ENCODE peak calls at places on chromosomes 7 and 10, in seven cellular contexts. P is GM20000, E is GM10248, O is AG10803, T is GM23338, U is natural killer cell, I is tibial nerve. J is an unnamed sample.

GRCh38 chr7:128174391-128174790 is 66.7 kb upstream of the LEP start:
- DNase-seq in I (no peak), E (no peak), U (no peak), P (no peak), T (no peak), O (no peak), J (no peak)

GRCh38 chr7:41732279-41733062 is 29.6 kb upstream of the INHBA start:
- DNase-seq in O (peak), T (peak), E (no peak), I (no peak), U (no peak), P (no peak), J (peak)

GRCh38 chr7:149414745-149415390 is 46.0 kb downstream of the ZNF777 start:
- DNase-seq in I (peak), O (peak), T (peak), P (no peak), E (no peak), U (peak), J (no peak)

GRCh38 chr7:25171071-25171470 is 46.0 kb upstream of the CYCS start:
- DNase-seq in E (no peak), I (no peak), U (no peak), O (no peak), P (no peak), T (no peak), J (no peak)

GRCh38 chr7:115153770-115154468 is 232.0 kb downstream of the MDFIC start:
- DNase-seq in E (no peak), I (no peak), T (no peak), P (no peak), U (no peak), O (no peak), J (no peak)

GRCh38 chr10:78927257-78927995 is 141.3 kb upstream of the ZMIZ1 start:
- DNase-seq in T (no peak), U (no peak), I (no peak), E (no peak), P (no peak), O (no peak), J (peak)

GRCh38 chr7:46996972-46997371 is 584.9 kb downstream of the TNS3 start:
- DNase-seq in I (no peak), T (no peak), U (no peak), P (no peak), E (no peak), O (no peak), J (no peak)

GRCh38 chr10:102196893-102197292 is 29.2 kb upstream of the ELOVL3 start:
- DNase-seq in T (no peak), O (no peak), U (no peak), E (peak), I (no peak), P (peak), J (no peak)

GRCh38 chr10:69842020-69842419 is 40.3 kb downstream of the COL13A1 start:
- DNase-seq in O (no peak), T (no peak), U (no peak), I (no peak), P (no peak), E (no peak), J (no peak)

GRCh38 chr10:21510218-21511070 is 15.0 kb downstream of the SKIDA1 start:
- DNase-seq in O (no peak), P (peak), T (peak), I (no peak), U (no peak), E (no peak), J (no peak)

GRCh38 chr10:31820794-31821369 is 107.7 kb downstream of the ARHGAP12 start:
- DNase-seq in T (no peak), E (no peak), I (no peak), O (no peak), U (no peak), P (no peak), J (no peak)

GRCh38 chr7:55135462-55135861 is 116.6 kb downstream of the EGFR start:
- DNase-seq in O (no peak), I (no peak), P (no peak), U (no peak), T (no peak), E (no peak), J (no peak)

GRCh38 chr7:17185690-17186070 is 112.8 kb upstream of the AHR start:
- DNase-seq in P (peak), O (peak), E (peak), I (no peak), T (no peak), U (no peak), J (no peak)

GRCh38 chr7:276230-276835 is 13.6 kb upstream of the FOXL3 start:
- DNase-seq in P (no peak), I (no peak), E (no peak), O (no peak), U (no peak), T (no peak), J (no peak)

GRCh38 chr7:155422151-155422550 is 35.8 kb upstream of the EN2 start:
- DNase-seq in U (no peak), P (no peak), O (no peak), I (no peak), E (no peak), T (no peak), J (no peak)

GRCh38 chr7:147245274-147245673 is 1128.7 kb downstream of the CNTNAP2 start:
- DNase-seq in I (peak), P (peak), O (peak), T (peak), U (no peak), E (peak), J (peak)
- TF ChIP-seq CTCF in I (peak), P (peak), O (peak), T (peak), U (peak), E (peak), J (peak)

GRCh38 chr7:18693826-18694225 is 198.3 kb downstream of the HDAC9 start:
- DNase-seq in T (no peak), I (no peak), E (no peak), P (no peak), U (no peak), O (peak), J (no peak)

GRCh38 chr7:18694911-18695310 is 199.4 kb downstream of the HDAC9 start:
- DNase-seq in U (no peak), P (no peak), T (no peak), I (no peak), E (no peak), O (no peak), J (no peak)

GRCh38 chr7:18694484-18694883 is 198.9 kb downstream of the HDAC9 start:
- DNase-seq in P (no peak), I (no peak), E (no peak), T (no peak), O (no peak), U (no peak), J (no peak)

GRCh38 chr7:18689535-18689934 is 194.0 kb downstream of the HDAC9 start:
- DNase-seq in T (no peak), O (peak), E (no peak), I (no peak), U (no peak), P (no peak), J (no peak)

GRCh38 chr7:18693401-18693800 is 197.9 kb downstream of the HDAC9 start:
- DNase-seq in U (no peak), O (peak), P (no peak), T (peak), E (no peak), I (peak), J (peak)
- TF ChIP-seq CTCF in U (no peak), O (peak), P (no peak), T (peak), E (no peak), I (peak), J (peak)

DNA sequence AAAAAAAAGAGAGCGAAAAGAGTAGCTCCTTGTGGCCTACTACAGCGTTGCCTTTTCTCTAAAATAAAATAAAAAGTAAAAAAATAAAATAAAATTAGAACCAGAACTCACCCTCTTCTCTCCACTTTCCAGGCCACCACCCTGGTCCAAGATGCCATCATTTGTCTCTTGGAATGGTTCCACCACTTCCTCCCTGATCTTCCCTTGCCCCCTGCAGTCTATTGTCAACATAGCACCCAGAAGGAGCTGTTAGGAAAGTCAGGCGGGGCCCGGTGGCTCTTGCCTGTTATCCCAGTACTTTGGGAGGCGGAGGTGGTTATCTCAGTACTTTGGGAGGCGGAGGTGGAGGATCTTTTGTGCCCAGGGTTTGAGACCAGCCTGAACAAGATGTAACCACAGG is 7.6 kb upstream of the GRID2IP start:
- DNase-seq in T (peak), P (peak), E (peak), I (peak), O (peak), U (no peak), J (peak)
- TF ChIP-seq CTCF in T (peak), P (peak), E (peak), I (no peak), O (peak), U (no peak), J (peak)

GRCh38 chr7:10075866-10076265 is 897.8 kb upstream of the PHF14 start:
- DNase-seq in P (no peak), E (no peak), I (no peak), U (no peak), T (no peak), O (no peak), J (no peak)

GRCh38 chr7:10076661-10077300 is 896.9 kb upstream of the PHF14 start:
- DNase-seq in E (no peak), P (no peak), I (no peak), T (peak), O (no peak), U (no peak), J (no peak)

GRCh38 chr7:10082896-10083295 is 890.8 kb upstream of the PHF14 start:
- DNase-seq in E (no peak), O (no peak), I (no peak), U (no peak), P (no peak), T (no peak), J (no peak)

GRCh38 chr7:10083766-10084165 is 889.9 kb upstream of the PHF14 start:
- DNase-seq in I (no peak), T (peak), U (no peak), P (no peak), O (no peak), E (no peak), J (no peak)

GRCh38 chr7:10079572-10079971 is 894.1 kb upstream of the PHF14 start:
- DNase-seq in P (no peak), U (no peak), E (no peak), I (no peak), O (no peak), T (no peak), J (no peak)
- TF ChIP-seq CTCF in P (no peak), U (no peak), E (no peak), I (no peak), O (no peak), T (no peak), J (no peak)

GRCh38 chr10:114239117-114239993 is at the start of gene VWA2:
- DNase-seq in O (no peak), P (no peak), T (peak), U (no peak), I (no peak), E (peak), J (no peak)
- TF ChIP-seq CTCF in O (no peak), P (peak), T (peak), U (no peak), I (no peak), E (peak), J (no peak)

GRCh38 chr7:100627238-100627549 is 14.2 kb downstream of the TFR2 start:
- DNase-seq in U (no peak), O (no peak), P (no peak), T (no peak), I (no peak), E (no peak), J (no peak)

GRCh38 chr7:100630066-100630465 is 11.3 kb downstream of the TFR2 start:
- DNase-seq in T (no peak), E (no peak), I (no peak), U (no peak), P (no peak), O (no peak), J (no peak)

GRCh38 chr7:100629117-100629711 is 12.1 kb downstream of the TFR2 start:
- DNase-seq in I (no peak), U (no peak), E (no peak), O (no peak), T (peak), P (peak), J (peak)

GRCh38 chr7:100632951-100633717 is 8.2 kb downstream of the TFR2 start:
- DNase-seq in I (no peak), P (peak), T (peak), O (peak), U (peak), E (peak), J (no peak)
- TF ChIP-seq CTCF in I (no peak), P (peak), T (peak), O (peak), U (peak), E (peak), J (no peak)

J was measured in MCF 10A.